ENCODE peak calls at places on chromosomes 7 and 10, in five cellular contexts. J, I, F, U and C are unnamed samples.

GRCh38 chr7:7944619-7945282 is 23.8 kb upstream of the GLCCI1 start:
- DNase-seq in F (no peak), J (no peak), I (no peak), U (no peak), C (no peak)

GRCh38 chr7:6305330-6305729 is 32.9 kb upstream of the CYTH3 start:
- DNase-seq in I (no peak), F (no peak), U (no peak), J (no peak), C (no peak)

GRCh38 chr7:13851756-13852155 is 137.7 kb downstream of the ETV1 start:
- DNase-seq in F (no peak), I (no peak), U (peak), J (no peak), C (peak)

GRCh38 chr7:94276046-94276445 is 118.6 kb upstream of the COL1A2 start:
- DNase-seq in F (no peak), U (no peak), I (no peak), J (no peak), C (no peak)

GRCh38 chr7:91628742-91629141 is 251.8 kb downstream of the MTERF1 start:
- DNase-seq in I (no peak), F (no peak), U (no peak), J (peak), C (no peak)

GRCh38 chr7:16753932-16754571 is 497 bp downstream of the TSPAN13 start:
- DNase-seq in I (peak), U (peak), J (no peak), F (no peak), C (no peak)

GRCh38 chr7:24702674-24703235 is 54.5 kb downstream of the GSDME start:
- DNase-seq in U (no peak), J (no peak), F (no peak), I (no peak), C (no peak)

GRCh38 chr10:85611093-85611740 is 755.4 kb downstream of the GRID1 start:
- DNase-seq in U (no peak), J (no peak), I (no peak), F (no peak), C (no peak)

GRCh38 chr7:149764481-149765398 is 8.6 kb downstream of the ZNF467 start:
- DNase-seq in F (no peak), U (peak), I (no peak), J (no peak), C (no peak)

GRCh38 chr10:129021597-129022304 is 445.3 kb upstream of the MGMT start:
- DNase-seq in U (no peak), I (no peak), F (no peak), J (no peak), C (no peak)

GRCh38 chr10:7302393-7303054 is 108.3 kb downstream of the SFMBT2 start:
- DNase-seq in I (no peak), J (no peak), F (no peak), U (peak), C (peak)

GRCh38 chr7:158301221-158301620 is 286.4 kb downstream of the PTPRN2 start:
- DNase-seq in U (no peak), I (no peak), J (no peak), F (no peak), C (no peak)

GRCh38 chr7:134942690-134943466 is 43.4 kb upstream of the AGBL3 start:
- DNase-seq in J (no peak), U (no peak), I (no peak), F (no peak), C (no peak)

GRCh38 chr7:55420535-55420934 is 55.4 kb downstream of the LANCL2 start:
- DNase-seq in I (no peak), J (peak), U (no peak), F (no peak), C (no peak)

GRCh38 chr7:95950698-95951097 is 178.3 kb downstream of the DYNC1I1 start:
- DNase-seq in I (no peak), F (no peak), U (no peak), J (no peak), C (no peak)

GRCh38 chr10:75281980-75282379 is 46.2 kb upstream of the COMTD1 start:
- DNase-seq in U (peak), J (no peak), F (no peak), I (no peak), C (no peak)

GRCh38 chr7:44967571-44968446 is 11.0 kb downstream of the MYO1G start:
- DNase-seq in F (no peak), I (no peak), J (no peak), U (no peak), C (no peak)

GRCh38 chr10:132631348-132631735 is 93.8 kb downstream of the INPP5A start:
- DNase-seq in F (no peak), U (no peak), J (no peak), I (peak), C (no peak)

GRCh38 chr7:107014381-107015023 is 30.0 kb upstream of the PRKAR2B start:
- DNase-seq in J (no peak), F (peak), U (no peak), I (no peak), C (no peak)

GRCh38 chr7:70446448-70447143 is 685.3 kb upstream of the GALNT17 start:
- DNase-seq in J (no peak), F (no peak), U (no peak), I (no peak), C (no peak)

GRCh38 chr7:117480978-117481377 is 1.2 kb downstream of the CFTR start:
- DNase-seq in I (peak), F (no peak), U (peak), J (no peak), C (no peak)

GRCh38 chr7:32215697-32216096 is 145.5 kb upstream of the PDE1C start:
- DNase-seq in I (no peak), J (no peak), U (no peak), F (no peak), C (no peak)

GRCh38 chr7:16046045-16046444 is 359.6 kb upstream of the MEOX2 start:
- DNase-seq in I (no peak), J (no peak), F (no peak), U (no peak), C (no peak)

GRCh38 chr10:67772894-67773511 is 65.0 kb downstream of the DNAJC12 start:
- DNase-seq in U (no peak), I (no peak), F (no peak), J (no peak), C (no peak)

GRCh38 chr10:96257944-96258343 is 13.4 kb downstream of the BLNK start:
- DNase-seq in J (no peak), U (no peak), I (no peak), F (no peak), C (no peak)

GRCh38 chr7:130263130-130263529 is 3.5 kb upstream of the CPA2 start:
- DNase-seq in F (no peak), U (no peak), J (no peak), I (no peak), C (no peak)

GRCh38 chr7:53191836-53192443 is 156.5 kb downstream of the POM121L12 start:
- DNase-seq in U (no peak), J (no peak), I (no peak), F (no peak), C (no peak)

GRCh38 chr7:155764432-155764798 is 47.8 kb downstream of the SHH start:
- DNase-seq in J (no peak), F (no peak), U (no peak), I (no peak), C (no peak)

GRCh38 chr7:42692609-42693008 is 219.3 kb downstream of the C7orf25 start:
- DNase-seq in J (no peak), I (no peak), U (peak), F (no peak), C (no peak)
- TF ChIP-seq CTCF in J (no peak), I (no peak), U (no peak), F (no peak), C (no peak)

GRCh38 chr10:11009471-11010308 is 8.0 kb upstream of the CELF2 start:
- DNase-seq in I (no peak), F (no peak), U (no peak), J (no peak), C (no peak)
- H3K4me3 ChIP-seq in I (no peak), F (no peak), U (no peak), J (no peak), C (no peak)

GRCh38 chr10:102384606-102385429 is 10.7 kb upstream of the NFKB2 start:
- DNase-seq in I (no peak), F (no peak), J (no peak), U (no peak), C (no peak)

GRCh38 chr10:102381983-102382382 is 13.5 kb upstream of the NFKB2 start:
- DNase-seq in F (no peak), J (no peak), I (no peak), U (no peak), C (no peak)

GRCh38 chr10:102379383-102379782 is 16.1 kb upstream of the NFKB2 start:
- DNase-seq in F (no peak), I (no peak), J (no peak), U (no peak), C (no peak)

GRCh38 chr10:102382871-102383270 is 12.6 kb upstream of the NFKB2 start:
- DNase-seq in U (no peak), I (no peak), J (no peak), F (no peak), C (no peak)

DNA sequence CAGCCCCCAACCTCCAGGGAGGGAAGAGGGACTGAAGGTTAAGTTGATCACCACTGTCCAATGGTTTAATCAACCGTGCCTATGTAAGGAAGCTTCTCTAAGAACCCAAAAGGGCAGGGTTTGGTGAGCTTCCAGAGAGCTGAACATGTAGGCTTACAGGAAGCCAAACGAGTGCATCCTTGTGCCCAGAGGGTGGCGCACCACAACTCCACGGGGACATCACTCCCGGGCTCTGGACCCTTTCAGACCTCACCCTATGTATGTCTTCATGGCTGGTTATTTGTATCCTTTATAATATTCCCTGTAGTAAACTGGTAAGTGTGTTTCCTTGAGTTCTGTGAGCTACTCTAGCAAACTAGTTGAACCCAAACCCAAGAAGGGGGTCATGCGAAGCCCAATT is 11.5 kb upstream of the NFKB2 start:
- DNase-seq in J (no peak), U (no peak), F (no peak), I (no peak), C (no peak)
- TF ChIP-seq CTCF in J (no peak), U (peak), F (peak), I (no peak), C (peak)

GRCh38 chr10:69358148-69358795 is 58.4 kb downstream of the TACR2 start:
- DNase-seq in F (no peak), U (no peak), I (no peak), J (no peak), C (no peak)

GRCh38 chr10:69360485-69361302 is 56.0 kb downstream of the TACR2 start:
- DNase-seq in F (peak), I (peak), U (peak), J (peak), C (peak)

GRCh38 chr10:69362471-69362954 is 54.2 kb downstream of the TACR2 start:
- DNase-seq in U (no peak), J (no peak), I (peak), F (peak), C (no peak)

GRCh38 chr10:69361303-69361614 is 55.5 kb downstream of the TACR2 start:
- DNase-seq in F (no peak), U (no peak), J (peak), I (no peak), C (no peak)

DNA sequence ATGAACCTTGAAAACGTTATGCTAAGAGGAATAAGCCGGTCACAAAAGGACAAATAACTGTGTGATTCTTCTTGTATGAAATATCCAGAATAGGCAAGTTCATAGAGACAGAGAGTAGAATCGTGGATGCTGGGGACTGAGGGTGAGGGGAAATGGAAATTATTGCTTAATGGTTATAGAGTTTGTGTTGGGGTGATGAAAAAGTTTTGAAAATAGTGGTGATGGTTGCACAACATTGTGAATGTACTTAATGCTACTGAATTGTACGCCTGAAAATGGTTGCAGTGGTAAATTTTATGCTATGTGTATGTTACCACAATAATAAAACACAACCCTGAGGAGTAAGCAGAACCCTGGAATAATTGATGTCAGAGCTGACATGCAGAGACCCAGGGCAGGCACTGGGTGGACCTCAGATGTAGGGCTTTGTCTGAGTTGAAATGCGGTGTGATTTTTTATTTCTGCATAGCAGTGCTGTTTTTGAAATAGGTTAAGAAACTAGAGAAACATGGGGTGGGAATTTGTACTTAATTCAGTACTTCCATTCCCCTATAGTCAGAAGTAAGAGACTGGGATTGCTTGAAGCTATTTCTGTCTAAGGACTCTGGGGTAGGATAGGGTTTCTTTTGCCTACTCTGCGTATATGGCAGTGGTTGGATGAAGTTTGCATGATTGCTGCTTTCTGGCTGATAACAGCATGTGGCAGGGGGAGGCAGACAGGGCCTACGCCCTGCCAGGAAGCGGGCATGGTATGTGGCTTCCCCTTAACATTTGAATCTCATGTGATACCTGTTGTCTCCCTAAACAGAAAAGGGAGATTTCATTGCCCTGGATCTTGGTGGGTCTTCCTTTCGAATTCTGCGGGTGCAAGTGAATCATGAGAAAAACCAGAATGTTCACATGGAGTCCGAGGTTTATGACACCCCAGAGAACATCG is 57.4 kb downstream of the TACR2 start:
- DNase-seq in F (no peak), I (no peak), U (no peak), J (no peak), C (no peak)
- H3K4me3 ChIP-seq in F (no peak), I (no peak), U (no peak), J (no peak), C (no peak)